ENCODE peak calls at places on chromosomes 1 and 21, in four cellular contexts. One of them, this sample, is unnamed. For H3K27me3, the result is how much of the 10 kb centered on the place peaks cover.

GRCh38 chr1:228082975-228083870 is 715 bp downstream of the ARF1 start:
- DNase-seq in naive thymus-derived CD4-positive, alpha-beta T cell: peak
- DNase-seq in ovary: peak
- DNase-seq in psoas muscle: peak
- DNase-seq in this sample: no peak

GRCh38 chr1:7469255-7469938 is 301.7 kb upstream of the VAMP3 start:
- DNase-seq in naive thymus-derived CD4-positive, alpha-beta T cell: no peak
- DNase-seq in ovary: no peak
- DNase-seq in psoas muscle: no peak
- DNase-seq in this sample: no peak

GRCh38 chr1:78426398-78426797 is 64.4 kb upstream of the PTGFR start:
- DNase-seq in naive thymus-derived CD4-positive, alpha-beta T cell: no peak
- DNase-seq in ovary: no peak
- DNase-seq in psoas muscle: no peak
- DNase-seq in this sample: no peak

GRCh38 chr1:232579461-232579860 is 50.5 kb downstream of the SIPA1L2 start:
- DNase-seq in naive thymus-derived CD4-positive, alpha-beta T cell: no peak
- DNase-seq in ovary: no peak
- DNase-seq in psoas muscle: no peak
- DNase-seq in this sample: no peak

GRCh38 chr1:22711591-22712501 is 1.2 kb downstream of the EPHB2 start:
- DNase-seq in naive thymus-derived CD4-positive, alpha-beta T cell: no peak
- DNase-seq in ovary: no peak
- DNase-seq in psoas muscle: no peak
- DNase-seq in this sample: no peak

GRCh38 chr1:69737527-69738176 is 169.9 kb downstream of the LRRC7 start:
- DNase-seq in naive thymus-derived CD4-positive, alpha-beta T cell: peak
- DNase-seq in ovary: no peak
- DNase-seq in psoas muscle: no peak
- DNase-seq in this sample: peak

GRCh38 chr21:35850029-35850428 is 210.3 kb downstream of the SETD4 start:
- DNase-seq in naive thymus-derived CD4-positive, alpha-beta T cell: no peak
- DNase-seq in ovary: no peak
- DNase-seq in psoas muscle: no peak
- DNase-seq in this sample: no peak

GRCh38 chr1:87968259-87968955 is 639.7 kb downstream of the LMO4 start:
- DNase-seq in naive thymus-derived CD4-positive, alpha-beta T cell: no peak
- DNase-seq in ovary: peak
- DNase-seq in psoas muscle: peak
- DNase-seq in this sample: no peak

GRCh38 chr1:14733053-14733778 is 134.7 kb downstream of the KAZN start:
- DNase-seq in naive thymus-derived CD4-positive, alpha-beta T cell: no peak
- DNase-seq in ovary: no peak
- DNase-seq in psoas muscle: no peak
- DNase-seq in this sample: peak

GRCh38 chr1:20634065-20634593 is 871 bp downstream of the PINK1 start:
- DNase-seq in naive thymus-derived CD4-positive, alpha-beta T cell: no peak
- DNase-seq in ovary: no peak
- DNase-seq in psoas muscle: no peak
- DNase-seq in this sample: no peak

GRCh38 chr1:162690672-162691434 is 58.6 kb downstream of the DDR2 start:
- DNase-seq in naive thymus-derived CD4-positive, alpha-beta T cell: no peak
- DNase-seq in ovary: peak
- DNase-seq in psoas muscle: peak
- DNase-seq in this sample: no peak

GRCh38 chr1:19824541-19824940 is 9.5 kb upstream of the RNF186 start:
- DNase-seq in naive thymus-derived CD4-positive, alpha-beta T cell: no peak
- DNase-seq in ovary: no peak
- DNase-seq in psoas muscle: no peak
- DNase-seq in this sample: no peak

GRCh38 chr1:29471487-29472313 is 235.4 kb downstream of the PTPRU start:
- DNase-seq in naive thymus-derived CD4-positive, alpha-beta T cell: no peak
- DNase-seq in ovary: no peak
- DNase-seq in psoas muscle: no peak
- DNase-seq in this sample: peak

GRCh38 chr21:44740721-44741120 is 29.3 kb upstream of the TSPEAR start:
- DNase-seq in naive thymus-derived CD4-positive, alpha-beta T cell: no peak
- DNase-seq in ovary: no peak
- DNase-seq in psoas muscle: no peak
- DNase-seq in this sample: peak

GRCh38 chr1:47226121-47226977 is 5.7 kb downstream of the TAL1 start:
- DNase-seq in naive thymus-derived CD4-positive, alpha-beta T cell: no peak
- DNase-seq in ovary: no peak
- DNase-seq in psoas muscle: no peak
- DNase-seq in this sample: peak

GRCh38 chr1:152458384-152459185 is 44.5 kb upstream of the CRNN start:
- DNase-seq in naive thymus-derived CD4-positive, alpha-beta T cell: peak
- DNase-seq in ovary: peak
- DNase-seq in psoas muscle: peak
- DNase-seq in this sample: peak

GRCh38 chr1:227949954-227950734 is 2.4 kb upstream of the WNT9A start:
- DNase-seq in naive thymus-derived CD4-positive, alpha-beta T cell: no peak
- DNase-seq in ovary: no peak
- DNase-seq in psoas muscle: peak
- DNase-seq in this sample: no peak

GRCh38 chr1:45452503-45452902 is 38.5 kb downstream of the TESK2 start:
- DNase-seq in naive thymus-derived CD4-positive, alpha-beta T cell: no peak
- DNase-seq in ovary: no peak
- DNase-seq in psoas muscle: no peak
- DNase-seq in this sample: no peak

GRCh38 chr1:42817440-42817767 is 207 bp upstream of the SVBP start:
- DNase-seq in naive thymus-derived CD4-positive, alpha-beta T cell: no peak
- DNase-seq in ovary: no peak
- DNase-seq in psoas muscle: no peak
- DNase-seq in this sample: no peak

GRCh38 chr21:32256873-32257620 is 21.8 kb downstream of the MIS18A start:
- DNase-seq in naive thymus-derived CD4-positive, alpha-beta T cell: no peak
- DNase-seq in ovary: peak
- DNase-seq in psoas muscle: peak
- DNase-seq in this sample: no peak

GRCh38 chr1:2812136-2812535 is 10.6 kb upstream of the TTC34 start:
- DNase-seq in naive thymus-derived CD4-positive, alpha-beta T cell: no peak
- DNase-seq in ovary: no peak
- DNase-seq in psoas muscle: no peak
- DNase-seq in this sample: no peak

GRCh38 chr21:45980697-45981096 is 873 bp upstream of the COL6A1 start:
- DNase-seq in naive thymus-derived CD4-positive, alpha-beta T cell: no peak
- DNase-seq in ovary: no peak
- DNase-seq in psoas muscle: no peak
- DNase-seq in this sample: no peak

GRCh38 chr21:45979141-45979631 is 2.4 kb upstream of the COL6A1 start:
- DNase-seq in naive thymus-derived CD4-positive, alpha-beta T cell: no peak
- DNase-seq in ovary: peak
- DNase-seq in psoas muscle: peak
- DNase-seq in this sample: peak

GRCh38 chr21:45980271-45980670 is 1.3 kb upstream of the COL6A1 start:
- DNase-seq in naive thymus-derived CD4-positive, alpha-beta T cell: no peak
- DNase-seq in ovary: no peak
- DNase-seq in psoas muscle: no peak
- DNase-seq in this sample: no peak

GRCh38 chr21:45981154-45981606 is 390 bp upstream of the COL6A1 start:
- DNase-seq in naive thymus-derived CD4-positive, alpha-beta T cell: peak
- DNase-seq in ovary: peak
- DNase-seq in psoas muscle: peak
- DNase-seq in this sample: peak

GRCh38 chr21:45979651-45980050 is 1.9 kb upstream of the COL6A1 start:
- DNase-seq in naive thymus-derived CD4-positive, alpha-beta T cell: no peak
- DNase-seq in ovary: peak
- DNase-seq in psoas muscle: no peak
- DNase-seq in this sample: peak
- H3K27me3 ChIP-seq in naive thymus-derived CD4-positive, alpha-beta T cell: under half
- H3K27me3 ChIP-seq in ovary: under half
- H3K27me3 ChIP-seq in psoas muscle: under half
- H3K27me3 ChIP-seq in this sample: under half

DNA sequence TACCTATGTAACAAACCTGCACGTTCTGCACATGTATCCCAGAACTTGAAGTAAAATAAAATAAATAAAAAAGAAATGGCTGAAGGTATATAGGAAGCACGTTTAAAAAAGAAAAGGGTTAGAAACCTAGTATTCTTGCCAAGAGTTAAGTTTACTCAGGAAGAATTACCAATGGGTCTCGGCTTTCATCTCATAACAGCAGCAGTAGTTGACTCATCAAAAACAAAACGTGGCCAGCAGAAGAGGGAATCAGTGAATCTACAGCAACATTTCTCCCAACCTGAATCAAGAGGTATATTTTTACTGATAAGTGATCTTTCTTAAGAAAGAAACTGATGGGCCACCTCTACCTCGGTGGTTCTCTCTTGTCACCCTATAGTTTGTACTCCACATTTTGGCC is 340.3 kb downstream of the BRINP2 start:
- DNase-seq in naive thymus-derived CD4-positive, alpha-beta T cell: no peak
- DNase-seq in ovary: no peak
- DNase-seq in psoas muscle: no peak
- DNase-seq in this sample: no peak
- H3K27me3 ChIP-seq in naive thymus-derived CD4-positive, alpha-beta T cell: under half
- H3K27me3 ChIP-seq in ovary: under half
- H3K27me3 ChIP-seq in psoas muscle: under half
- H3K27me3 ChIP-seq in this sample: under half

DNA sequence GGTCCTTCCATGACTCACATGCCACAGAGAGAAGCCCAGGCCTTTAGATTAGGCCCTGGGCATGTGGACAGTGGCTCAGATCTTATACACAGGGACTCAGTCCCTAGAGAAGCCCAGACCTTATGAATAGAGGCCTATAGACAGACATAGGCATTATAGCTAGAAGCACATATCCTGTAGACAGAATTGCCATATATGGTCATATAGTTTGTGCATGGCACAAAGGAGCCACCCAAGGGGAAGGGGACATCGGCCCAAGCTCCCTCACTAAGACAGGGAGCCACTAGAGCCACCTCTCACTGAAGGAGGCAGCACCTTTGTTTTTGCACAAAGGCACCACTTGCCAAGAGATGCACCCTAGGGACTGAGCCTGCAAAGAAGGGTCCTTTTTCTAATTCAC is 2.3 kb upstream of the EFNA3 start:
- DNase-seq in naive thymus-derived CD4-positive, alpha-beta T cell: no peak
- DNase-seq in ovary: no peak
- DNase-seq in psoas muscle: no peak
- DNase-seq in this sample: no peak
- H3K27me3 ChIP-seq in naive thymus-derived CD4-positive, alpha-beta T cell: under half
- H3K27me3 ChIP-seq in ovary: under half
- H3K27me3 ChIP-seq in psoas muscle: under half
- H3K27me3 ChIP-seq in this sample: under half

GRCh38 chr1:63983391-63984256 is 209.8 kb downstream of the ROR1 start:
- DNase-seq in naive thymus-derived CD4-positive, alpha-beta T cell: no peak
- DNase-seq in ovary: no peak
- DNase-seq in psoas muscle: no peak
- DNase-seq in this sample: no peak
- H3K27me3 ChIP-seq in naive thymus-derived CD4-positive, alpha-beta T cell: under half
- H3K27me3 ChIP-seq in ovary: under half
- H3K27me3 ChIP-seq in psoas muscle: under half
- H3K27me3 ChIP-seq in this sample: under half

GRCh38 chr1:207952617-207953542 is 42.0 kb upstream of the CD34 start:
- DNase-seq in naive thymus-derived CD4-positive, alpha-beta T cell: no peak
- DNase-seq in ovary: no peak
- DNase-seq in psoas muscle: no peak
- DNase-seq in this sample: no peak
- H3K27me3 ChIP-seq in naive thymus-derived CD4-positive, alpha-beta T cell: under half
- H3K27me3 ChIP-seq in ovary: under half
- H3K27me3 ChIP-seq in psoas muscle: under half
- H3K27me3 ChIP-seq in this sample: under half